ENCODE peak calls at places on chromosomes 11 and 22, in eight cellular contexts. S, E, J, T, N, U, P and R are unnamed samples.

GRCh38 chr22:24969588-24970301 is 17.2 kb downstream of the KIAA1671 start:
- DNase-seq in U (no peak), S (peak; percentile 88), T (peak; percentile 76), J (no peak), P (peak; percentile 42), N (no peak), E (peak; percentile 27), R (no peak)

GRCh38 chr11:6418199-6418957 is 516 bp downstream of the APBB1 start:
- DNase-seq in P (peak; percentile 29), J (no peak), U (no peak), N (no peak), T (peak; percentile 30), S (peak; percentile 40), E (peak; percentile 9), R (no peak)

GRCh38 chr22:34861787-34862186 is 204.2 kb upstream of the ISX start:
- DNase-seq in N (no peak), U (no peak), P (no peak), J (no peak), E (no peak), S (no peak), T (no peak), R (no peak)

GRCh38 chr11:106581399-106581798 is 436.9 kb downstream of the GUCY1A2 start:
- DNase-seq in E (no peak), J (no peak), T (no peak), N (no peak), U (no peak), P (no peak), S (no peak), R (no peak)

GRCh38 chr11:47156333-47156732 is 20.3 kb downstream of the ARFGAP2 start:
- DNase-seq in S (no peak), E (no peak), N (no peak), J (no peak), T (no peak), P (no peak), U (peak; percentile 25), R (no peak)

GRCh38 chr22:30021881-30022619 is 58.2 kb upstream of the HORMAD2 start:
- DNase-seq in E (no peak), S (no peak), N (no peak), P (no peak), U (no peak), T (peak; percentile 39), J (no peak), R (no peak)

GRCh38 chr11:61549662-61550568 is 31.0 kb downstream of the SYT7 start:
- DNase-seq in P (no peak), N (no peak), S (no peak), E (no peak), J (no peak), U (no peak), T (no peak), R (no peak)

GRCh38 chr22:41976961-41977566 is 7.8 kb downstream of the SEPTIN3 start:
- DNase-seq in S (no peak), N (no peak), E (no peak), J (no peak), U (no peak), T (no peak), P (no peak), R (peak; percentile 79)

GRCh38 chr11:2838091-2838490 is 47.5 kb downstream of the CDKN1C start:
- DNase-seq in P (no peak), J (no peak), T (no peak), S (no peak), E (no peak), U (no peak), N (no peak), R (no peak)

GRCh38 chr11:68974421-68975194 is 6.2 kb downstream of the MRGPRD start:
- DNase-seq in T (no peak), U (peak; percentile 12), S (peak; percentile 64), E (peak; percentile 25), J (no peak), N (no peak), P (peak; percentile 60), R (no peak)

GRCh38 chr11:38448284-38448683 is 1850.2 kb upstream of the RAG2 start:
- DNase-seq in U (no peak), S (no peak), N (no peak), P (no peak), T (peak; percentile 46), E (no peak), J (no peak), R (no peak)

GRCh38 chr11:87425391-87425790 is 387.7 kb downstream of the TMEM135 start:
- DNase-seq in S (peak; percentile 5), U (peak; percentile 59), J (no peak), T (no peak), E (peak; percentile 11), N (no peak), P (peak; percentile 71), R (no peak)

GRCh38 chr11:58652726-58653280 is 30.3 kb downstream of the CNTF start:
- DNase-seq in J (no peak), E (no peak), P (no peak), T (no peak), S (peak; percentile 7), U (no peak), N (no peak), R (no peak)

GRCh38 chr11:63023851-63024648 is 8.4 kb upstream of the SLC22A8 start:
- DNase-seq in P (peak; percentile 77), T (peak; percentile 90), U (peak; percentile 61), J (peak; percentile 65), S (peak; percentile 85), E (peak; percentile 62), N (peak; percentile 89), R (peak; percentile 90)

GRCh38 chr22:26430600-26430999 is 1.5 kb downstream of the ASPHD2 start:
- DNase-seq in N (no peak), S (no peak), U (no peak), E (no peak), T (no peak), P (no peak), J (no peak), R (no peak)

GRCh38 chr22:31474743-31475142 is 14.9 kb downstream of the EIF4ENIF1 start:
- DNase-seq in N (no peak), U (peak; percentile 89), J (no peak), T (no peak), E (peak; percentile 98), S (no peak), P (no peak), R (no peak)

GRCh38 chr11:35629914-35630313 is 11.7 kb downstream of the FJX1 start:
- DNase-seq in J (no peak), S (no peak), T (no peak), U (peak; percentile 100), P (peak; percentile 100), N (no peak), E (peak; percentile 99), R (no peak)

GRCh38 chr11:9858822-9859221 is 194.9 kb downstream of the SWAP70 start:
- DNase-seq in T (no peak), P (peak; percentile 52), S (peak; percentile 64), E (peak; percentile 59), N (no peak), J (no peak), U (peak; percentile 50), R (no peak)